ENCODE peak calls at places on chromosome 7, in ten cellular contexts. X, R, V, D, J, F, Z, W, B and Q are unnamed samples.

GRCh38 chr7:154744226-154744860 is 258.6 kb downstream of the PAXIP1 start:
- DNase-seq in X (no peak), R (no peak), V (peak; percentile 34), D (no peak), J (peak; percentile 66), F (peak; percentile 29), Z (no peak), W (no peak), B (no peak), Q (no peak)

GRCh38 chr7:208128-208673 is 15.8 kb downstream of the FAM20C start:
- DNase-seq in X (no peak), R (no peak), V (no peak), D (no peak), J (no peak), F (no peak), Z (no peak), W (no peak), B (no peak), Q (no peak)

GRCh38 chr7:37570145-37570544 is 113.4 kb upstream of the GPR141 start:
- DNase-seq in X (no peak), R (no peak), V (no peak), D (no peak), J (peak; percentile 19), F (no peak), Z (no peak), W (no peak), B (no peak), Q (no peak)

GRCh38 chr7:142960955-142961512 is 1.1 kb downstream of the KEL start:
- DNase-seq in X (no peak), R (no peak), V (no peak), D (no peak), J (no peak), F (no peak), Z (no peak), W (no peak), B (no peak), Q (no peak)

GRCh38 chr7:76189276-76189675 is 12.4 kb upstream of the SRRM3 start:
- DNase-seq in X (no peak), R (no peak), V (no peak), D (no peak), J (no peak), F (no peak), Z (no peak), W (no peak), B (no peak), Q (no peak)

GRCh38 chr7:99170065-99170729 is 26.3 kb upstream of the SMURF1 start:
- DNase-seq in X (no peak), R (no peak), V (no peak), D (no peak), J (no peak), F (no peak), Z (no peak), W (no peak), B (no peak), Q (no peak)

GRCh38 chr7:157433628-157434027 is 96.8 kb downstream of the DNAJB6 start:
- DNase-seq in X (no peak), R (no peak), V (no peak), D (no peak), J (no peak), F (no peak), Z (no peak), W (no peak), B (no peak), Q (no peak)

GRCh38 chr7:96321041-96321669 is 743 bp downstream of the SLC25A13 start:
- DNase-seq in X (peak; percentile 50), R (peak; percentile 87), V (peak; percentile 64), D (peak; percentile 13), J (peak; percentile 82), F (peak; percentile 92), Z (peak; percentile 30), W (peak; percentile 89), B (peak; percentile 88), Q (peak; percentile 84)

GRCh38 chr7:134695321-134695860 is 48.7 kb downstream of the BPGM start:
- DNase-seq in X (no peak), R (no peak), V (no peak), D (no peak), J (no peak), F (no peak), Z (no peak), W (no peak), B (peak; percentile 76), Q (no peak)

GRCh38 chr7:133513608-133514007 is 260.7 kb downstream of the EXOC4 start:
- DNase-seq in X (no peak), R (no peak), V (no peak), D (no peak), J (no peak), F (no peak), Z (no peak), W (no peak), B (peak; percentile 54), Q (peak; percentile 41)

GRCh38 chr7:4134204-4134603 is 547.9 kb upstream of the FOXK1 start:
- DNase-seq in X (no peak), R (no peak), V (no peak), D (no peak), J (no peak), F (no peak), Z (no peak), W (no peak), B (no peak), Q (no peak)

GRCh38 chr7:138741453-138741735 is 40.2 kb upstream of the SVOPL start:
- DNase-seq in X (no peak), R (no peak), V (no peak), D (no peak), J (no peak), F (no peak), Z (no peak), W (no peak), B (no peak), Q (no peak)

GRCh38 chr7:143375298-143376034 is 5.7 kb upstream of the ZYX start:
- DNase-seq in X (peak; percentile 51), R (no peak), V (no peak), D (no peak), J (peak; percentile 55), F (no peak), Z (no peak), W (no peak), B (no peak), Q (no peak)

GRCh38 chr7:55155351-55156117 is 136.7 kb downstream of the EGFR start:
- DNase-seq in X (no peak), R (no peak), V (no peak), D (no peak), J (no peak), F (no peak), Z (no peak), W (no peak), B (no peak), Q (no peak)

GRCh38 chr7:146008293-146008692 is 108.3 kb upstream of the CNTNAP2 start:
- DNase-seq in X (no peak), R (no peak), V (no peak), D (no peak), J (no peak), F (no peak), Z (no peak), W (no peak), B (no peak), Q (no peak)

GRCh38 chr7:70092314-70093303 is 494.3 kb downstream of the AUTS2 start:
- DNase-seq in X (no peak), R (no peak), V (peak; percentile 99), D (no peak), J (peak; percentile 93), F (no peak), Z (no peak), W (no peak), B (peak; percentile 88), Q (peak; percentile 25)

GRCh38 chr7:112058654-112059053 is 147.5 kb downstream of the DOCK4 start:
- DNase-seq in X (no peak), R (no peak), V (no peak), D (no peak), J (no peak), F (no peak), Z (no peak), W (no peak), B (no peak), Q (no peak)

GRCh38 chr7:116210345-116211005 is at the start of gene TES:
- DNase-seq in X (peak; percentile 58), R (peak; percentile 65), V (peak; percentile 48), D (peak; percentile 35), J (no peak), F (peak; percentile 85), Z (peak; percentile 47), W (peak; percentile 92), B (peak; percentile 58), Q (peak; percentile 66)